ENCODE peak calls at places on chromosomes 7 and 10, in seven cellular contexts. U, L, S, C, Q, F and I are unnamed samples.

GRCh38 chr7:18020138-18020715 is 7.4 kb downstream of the PRPS1L1 start:
- DNase-seq in L (peak; percentile 69), C (no peak), S (no peak), Q (no peak), F (peak; percentile 38), U (no peak), I (no peak)

GRCh38 chr7:98133181-98133580 is 26.5 kb downstream of the LMTK2 start:
- DNase-seq in U (no peak), S (no peak), F (peak; percentile 27), L (peak; percentile 37), C (no peak), Q (peak; percentile 47), I (no peak)

GRCh38 chr7:155796381-155797261 is 15.6 kb downstream of the SHH start:
- DNase-seq in C (no peak), S (peak; percentile 85), Q (peak; percentile 51), U (peak; percentile 57), F (no peak), L (peak; percentile 57), I (peak; percentile 60)

GRCh38 chr7:55258631-55259030 is 106.5 kb upstream of the LANCL2 start:
- DNase-seq in L (no peak), Q (no peak), C (no peak), U (no peak), S (no peak), F (no peak), I (no peak)

GRCh38 chr10:116868722-116869121 is 19.4 kb downstream of the ENO4 start:
- DNase-seq in Q (no peak), L (no peak), F (no peak), C (no peak), U (no peak), S (no peak), I (no peak)

GRCh38 chr7:104045183-104045582 is 55.7 kb upstream of the RELN start:
- DNase-seq in F (no peak), Q (no peak), S (no peak), C (peak; percentile 2), L (peak; percentile 2), U (no peak), I (no peak)

GRCh38 chr10:28411648-28412047 is 108.8 kb upstream of the MPP7 start:
- DNase-seq in L (no peak), C (no peak), F (no peak), Q (no peak), S (no peak), U (no peak), I (no peak)

GRCh38 chr10:88728107-88728763 is 22.2 kb downstream of the LIPK start:
- DNase-seq in F (no peak), C (no peak), S (peak; percentile 57), Q (no peak), U (no peak), L (peak; percentile 17), I (no peak)

GRCh38 chr10:22259280-22259679 is 41.5 kb upstream of the EBLN1 start:
- DNase-seq in F (no peak), C (no peak), L (peak; percentile 60), Q (no peak), U (no peak), S (no peak), I (no peak)

GRCh38 chr7:70042533-70042932 is 444.3 kb downstream of the AUTS2 start:
- DNase-seq in S (no peak), L (peak; percentile 53), F (peak; percentile 56), U (no peak), Q (no peak), C (no peak), I (no peak)

GRCh38 chr10:44911081-44911540 is at the start of gene TMEM72:
- DNase-seq in Q (no peak), U (no peak), C (no peak), F (no peak), L (no peak), S (no peak), I (no peak)

GRCh38 chr7:128827971-128828711 is 2.1 kb upstream of the FLNC start:
- DNase-seq in F (peak; percentile 91), S (no peak), Q (no peak), C (peak; percentile 88), U (peak; percentile 72), L (peak; percentile 75), I (peak; percentile 71)

GRCh38 chr10:78589687-78590086 is 479.1 kb upstream of the ZMIZ1 start:
- DNase-seq in U (no peak), S (no peak), Q (no peak), F (no peak), C (no peak), L (no peak), I (no peak)

GRCh38 chr10:99534939-99535763 is 2.4 kb downstream of the NKX2-3 start:
- DNase-seq in C (no peak), F (no peak), L (peak; percentile 30), U (no peak), Q (no peak), S (no peak), I (no peak)

GRCh38 chr7:55569269-55569663 is 3.0 kb downstream of the VOPP1 start:
- DNase-seq in L (no peak), Q (peak; percentile 66), F (no peak), S (no peak), C (no peak), U (no peak), I (no peak)

GRCh38 chr10:110017940-110018339 is 10.2 kb downstream of the ADD3 start:
- DNase-seq in U (no peak), Q (no peak), C (no peak), F (no peak), L (peak; percentile 47), S (no peak), I (no peak)

GRCh38 chr10:58201704-58202103 is 66.0 kb downstream of the IPMK start:
- DNase-seq in F (no peak), S (no peak), L (no peak), Q (no peak), C (no peak), U (no peak), I (no peak)

GRCh38 chr7:88311675-88312036 is 5.0 kb upstream of the STEAP4 start:
- DNase-seq in Q (no peak), L (peak; percentile 15), U (no peak), S (no peak), C (no peak), F (peak; percentile 20), I (no peak)

GRCh38 chr10:34658934-34659333 is 156.2 kb downstream of the PARD3 start:
- DNase-seq in L (no peak), C (no peak), U (no peak), Q (no peak), S (no peak), F (no peak), I (no peak)

GRCh38 chr10:25557136-25557535 is 376.9 kb upstream of the MYO3A start:
- DNase-seq in C (no peak), F (peak; percentile 57), Q (no peak), U (no peak), L (peak; percentile 61), S (no peak), I (no peak)

GRCh38 chr7:50315739-50316671 is 11.5 kb downstream of the IKZF1 start:
- DNase-seq in F (no peak), L (no peak), U (no peak), C (no peak), Q (no peak), S (no peak), I (no peak)

GRCh38 chr10:128322106-128322505 is 195.9 kb upstream of the MKI67 start:
- DNase-seq in F (no peak), S (no peak), L (no peak), C (no peak), U (no peak), Q (no peak), I (no peak)

GRCh38 chr7:116528008-116528789 is 3.4 kb downstream of the CAV1 start:
- DNase-seq in F (peak; percentile 97), L (peak; percentile 96), C (peak; percentile 97), U (peak; percentile 51), Q (no peak), S (peak; percentile 64), I (peak; percentile 72)

GRCh38 chr10:124390788-124391187 is 27.9 kb downstream of the OAT start:
- DNase-seq in C (no peak), U (no peak), Q (no peak), F (no peak), L (no peak), S (no peak), I (no peak)

GRCh38 chr10:124389613-124390361 is 28.9 kb downstream of the OAT start:
- DNase-seq in U (no peak), S (no peak), L (no peak), F (no peak), C (no peak), Q (no peak), I (no peak)

GRCh38 chr10:124387078-124387874 is 31.4 kb downstream of the OAT start:
- DNase-seq in L (no peak), S (no peak), U (no peak), C (no peak), Q (no peak), F (no peak), I (no peak)

GRCh38 chr10:124388476-124388822 is 30.3 kb downstream of the OAT start:
- DNase-seq in C (no peak), L (no peak), F (no peak), Q (no peak), U (no peak), S (no peak), I (no peak)

GRCh38 chr10:124388823-124389612 is 29.7 kb downstream of the OAT start:
- DNase-seq in Q (peak; percentile 84), F (peak; percentile 63), C (peak; percentile 71), U (peak; percentile 90), L (peak; percentile 91), S (peak; percentile 95), I (peak; percentile 91)
- H3K4me3 ChIP-seq in Q (peak overlapping the region; percentile 66), F (peak overlapping the region; percentile 27), C (peak overlapping the region; percentile 26), U (peak overlapping the region; percentile 71), L (peak overlapping the region; percentile 23), S (peak overlapping the region; percentile 60), I (peak overlapping the region; percentile 72)

DNA sequence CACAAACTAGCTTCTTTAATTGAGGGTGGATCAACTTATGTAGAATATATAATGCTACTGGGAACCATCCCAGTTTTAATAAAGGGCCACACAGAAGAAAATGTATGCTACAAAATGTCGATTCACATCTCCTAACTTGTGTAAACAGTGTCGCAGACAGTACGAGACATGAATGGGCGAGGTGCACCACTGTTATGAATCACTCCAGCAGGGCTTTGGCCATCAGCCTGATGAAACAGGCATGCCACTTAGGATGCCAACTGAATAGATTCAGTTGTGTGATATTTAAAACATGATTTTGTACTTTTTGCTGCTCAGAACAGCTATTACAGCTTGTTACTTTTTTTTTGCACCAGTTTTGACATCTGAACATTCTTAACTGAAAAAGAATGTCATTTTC is 138.0 kb downstream of the VTI1A start:
- DNase-seq in F (peak; percentile 68), S (no peak), C (peak; percentile 37), L (peak; percentile 10), U (no peak), Q (no peak), I (no peak)
- H3K4me1 ChIP-seq in F (no peaks in the 10 kb centered on the region), S (no peaks in the 10 kb centered on the region), C (peaks cover 5% of the 10 kb centered on the region), L (peaks cover 32% of the 10 kb centered on the region), U (no peaks in the 10 kb centered on the region), Q (no peaks in the 10 kb centered on the region), I (no peaks in the 10 kb centered on the region)

DNA sequence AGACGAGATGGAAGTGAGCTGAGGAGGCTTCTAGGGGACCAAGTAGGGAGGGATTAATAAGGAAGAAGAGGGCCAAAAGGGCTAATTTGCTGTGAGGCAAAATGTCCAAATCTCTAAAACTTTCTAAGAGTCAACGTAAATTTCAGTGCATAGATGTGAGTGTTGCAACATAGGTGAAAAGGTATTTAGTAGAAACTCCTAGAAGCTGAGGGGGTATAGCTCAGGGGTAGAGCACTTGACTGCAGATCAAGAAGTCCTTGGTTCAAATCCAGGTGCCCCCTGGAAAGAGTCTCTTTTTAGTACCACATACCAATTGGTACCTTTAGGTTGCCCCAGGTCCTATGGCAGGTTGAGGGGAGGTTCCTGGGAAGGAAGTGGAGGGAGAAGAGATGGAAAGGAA is 48.7 kb upstream of the ZNF746 start:
- DNase-seq in S (no peak), U (no peak), F (no peak), Q (no peak), C (no peak), L (no peak), I (no peak)
- H3K36me3 ChIP-seq in S (peaks cover 49% of the 10 kb centered on the region), U (peaks cover 44% of the 10 kb centered on the region), F (peaks cover 12% of the 10 kb centered on the region), Q (no peaks in the 10 kb centered on the region), C (peaks cover 46% of the 10 kb centered on the region), L (peaks cover 28% of the 10 kb centered on the region), I (peaks cover 49% of the 10 kb centered on the region)

GRCh38 chr10:125123363-125124113 is 36.8 kb downstream of the CTBP2 start:
- DNase-seq in S (peak; percentile 89), L (peak; percentile 83), F (peak; percentile 77), C (peak; percentile 69), Q (no peak), U (peak; percentile 89), I (peak; percentile 84)
- H3K4me3 ChIP-seq in S (peak overlapping the region; percentile 6), L (no peak overlapping the region), F (peak overlapping the region; percentile 14), C (no peak overlapping the region), Q (peak overlapping the region; percentile 1), U (peak overlapping the region; percentile 32), I (peak overlapping the region; percentile 61)